ENCODE peak calls at places on chromosomes 3 and 15, in six cellular contexts. C is hippocampal formation; W is NCI-H748 treated with DMSO at 0.1 percent for 48 hours; K is NCI-H1048; P is A549; S is stimulated activated CD8-positive, alpha-beta memory T cell treated with anti-CD3 and anti-CD28 coated beads, Interleukin-15, amount 100 ng/mL, for 4 hours. E is an unnamed sample.

GRCh38 chr3:46027736-46028397 is 584 bp upstream of the XCR1 start:
- DNase-seq in C (no peak), W (no peak), K (no peak), P (no peak), S (no peak), E (peak; percentile 9)

GRCh38 chr3:150603090-150603887 is at the start of gene SELENOT:
- DNase-seq in C (peak; percentile 89), W (peak; percentile 77), K (peak; percentile 81), P (peak; percentile 94), S (peak; percentile 84), E (peak; percentile 92)

GRCh38 chr3:103410231-103410630 is 975.4 kb downstream of the ZPLD1 start:
- DNase-seq in C (no peak), W (no peak), K (no peak), P (no peak), S (no peak), E (no peak)

GRCh38 chr3:85589145-85589544 is 630.4 kb downstream of the CADM2 start:
- DNase-seq in C (no peak), W (no peak), K (no peak), P (no peak), S (no peak), E (peak; percentile 66)

GRCh38 chr3:64674591-64675076 is 13.2 kb downstream of the ADAMTS9 start:
- DNase-seq in C (no peak), W (no peak), K (no peak), P (no peak), S (no peak), E (no peak)

GRCh38 chr15:80285379-80285778 is 33.4 kb upstream of the CTXND1 start:
- DNase-seq in C (no peak), W (no peak), K (no peak), P (no peak), S (no peak), E (no peak)

GRCh38 chr15:26772588-26773484 is at the start of gene GABRB3:
- DNase-seq in C (peak; percentile 42), W (peak; percentile 26), K (no peak), P (peak; percentile 47), S (no peak), E (no peak)

GRCh38 chr3:169836058-169836941 is 23.6 kb upstream of the LRRC34 start:
- DNase-seq in C (no peak), W (no peak), K (no peak), P (no peak), S (no peak), E (no peak)

GRCh38 chr3:8665407-8665896 is 20.9 kb upstream of the SSUH2 start:
- DNase-seq in C (no peak), W (no peak), K (no peak), P (no peak), S (no peak), E (no peak)

GRCh38 chr3:126259411-126260391 is 79.3 kb upstream of the ALDH1L1 start:
- DNase-seq in C (no peak), W (no peak), K (no peak), P (no peak), S (no peak), E (no peak)

GRCh38 chr15:57356636-57357035 is 19.7 kb upstream of the CGNL1 start:
- DNase-seq in C (no peak), W (no peak), K (no peak), P (no peak), S (no peak), E (no peak)

GRCh38 chr3:16658004-16658932 is 53.0 kb upstream of the DAZL start:
- DNase-seq in C (no peak), W (peak; percentile 49), K (no peak), P (no peak), S (no peak), E (no peak)

GRCh38 chr3:58617338-58617761 is 40.2 kb upstream of the FAM107A start:
- DNase-seq in C (no peak), W (no peak), K (no peak), P (no peak), S (no peak), E (no peak)

GRCh38 chr15:40847225-40847961 is 3.5 kb downstream of the SPINT1 start:
- DNase-seq in C (no peak), W (peak; percentile 51), K (no peak), P (peak; percentile 38), S (no peak), E (no peak)

GRCh38 chr3:167450195-167450594 is 23.6 kb downstream of the SERPINI2 start:
- DNase-seq in C (no peak), W (no peak), K (no peak), P (no peak), S (no peak), E (no peak)

GRCh38 chr3:127174284-127174683 is 18.6 kb upstream of the PRR23E start:
- DNase-seq in C (no peak), W (no peak), K (no peak), P (no peak), S (no peak), E (no peak)

GRCh38 chr3:40780341-40780800 is 255.6 kb downstream of the ZNF621 start:
- DNase-seq in C (peak; percentile 62), W (no peak), K (no peak), P (no peak), S (no peak), E (peak; percentile 52)

E was measured in stromal cell of bone marrow.